ENCODE peak calls at places on chromosomes 13 and 19, in nine cellular contexts. G, Z, R, S, C, V, Q, A and E are unnamed samples.

GRCh38 chr13:74270018-74270417 is 135.8 kb upstream of the KLF12 start:
- DNase-seq in R (no peak), A (no peak), Q (no peak), G (peak; percentile 8), S (no peak), Z (no peak), C (no peak), V (no peak), E (no peak)

GRCh38 chr13:40922437-40923040 is 96.6 kb downstream of the ELF1 start:
- DNase-seq in S (peak; percentile 51), C (no peak), V (no peak), G (no peak), Z (no peak), Q (peak; percentile 13), A (no peak), R (no peak), E (no peak)

GRCh38 chr19:44741841-44742352 is 6.6 kb upstream of the BCL3 start:
- DNase-seq in Z (peak; percentile 90), C (no peak), A (peak; percentile 78), R (no peak), G (peak; percentile 100), Q (no peak), S (peak; percentile 59), V (no peak), E (peak; percentile 63)

GRCh38 chr13:28638756-28639155 is 20.2 kb upstream of the POMP start:
- DNase-seq in S (no peak), C (no peak), G (no peak), A (no peak), Z (no peak), Q (no peak), V (no peak), R (no peak), E (no peak)

GRCh38 chr19:53818756-53819155 is 5.4 kb downstream of the NLRP12 start:
- DNase-seq in G (no peak), S (peak; percentile 51), Z (no peak), V (no peak), Q (no peak), A (no peak), C (no peak), R (no peak), E (no peak)

GRCh38 chr13:93689333-93689732 is 462.7 kb downstream of the GPC6 start:
- DNase-seq in V (no peak), G (no peak), Q (no peak), A (no peak), C (no peak), R (no peak), S (no peak), Z (no peak), E (no peak)

GRCh38 chr13:74338341-74338740 is 204.1 kb upstream of the KLF12 start:
- DNase-seq in R (no peak), S (no peak), A (no peak), C (no peak), Z (no peak), V (no peak), Q (no peak), G (no peak), E (no peak)

GRCh38 chr13:33318744-33319143 is 33.2 kb upstream of the STARD13 start:
- DNase-seq in G (no peak), R (no peak), C (no peak), Q (no peak), V (no peak), A (no peak), S (no peak), Z (no peak), E (no peak)

GRCh38 chr19:43784251-43784980 is 3.6 kb upstream of the KCNN4 start:
- DNase-seq in C (peak; percentile 66), A (no peak), Q (no peak), V (no peak), Z (no peak), G (peak; percentile 93), S (peak; percentile 50), R (peak; percentile 70), E (peak; percentile 87)

GRCh38 chr19:13727798-13728197 is 36.5 kb upstream of the MRI1 start:
- DNase-seq in V (no peak), A (no peak), Q (no peak), R (no peak), S (no peak), Z (no peak), C (no peak), G (peak; percentile 55), E (no peak)

GRCh38 chr19:33214621-33215020 is 11.0 kb downstream of the SLC7A10 start:
- DNase-seq in Z (no peak), S (peak; percentile 79), C (no peak), Q (peak; percentile 41), V (no peak), A (no peak), R (no peak), G (peak; percentile 18), E (no peak)

GRCh38 chr13:21674271-21675009 is 3.6 kb downstream of the FGF9 start:
- DNase-seq in A (no peak), R (no peak), V (peak; percentile 6), Z (no peak), S (peak; percentile 40), G (no peak), C (no peak), Q (peak; percentile 69), E (peak; percentile 52)

GRCh38 chr13:78228211-78228610 is 309.6 kb upstream of the EDNRB start:
- DNase-seq in Z (no peak), R (no peak), G (no peak), C (no peak), V (no peak), S (no peak), Q (no peak), A (no peak), E (no peak)

GRCh38 chr13:51551446-51551845 is 32.8 kb upstream of the WDFY2 start:
- DNase-seq in S (no peak), Q (no peak), Z (no peak), V (no peak), C (no peak), G (no peak), R (no peak), A (no peak), E (no peak)

GRCh38 chr13:68064371-68064770 is 834.2 kb upstream of the PCDH9 start:
- DNase-seq in V (no peak), G (no peak), S (no peak), Q (no peak), C (no peak), Z (no peak), R (no peak), A (no peak), E (no peak)

GRCh38 chr13:81487151-81487550 is 1146.2 kb upstream of the SPRY2 start:
- DNase-seq in G (peak; percentile 27), R (no peak), Z (peak; percentile 11), Q (peak; percentile 28), S (peak; percentile 50), V (no peak), C (no peak), A (no peak), E (no peak)

GRCh38 chr13:50320297-50320862 is 305.1 kb downstream of the KCNRG start:
- DNase-seq in R (no peak), Z (no peak), V (peak; percentile 5), A (no peak), G (peak; percentile 79), S (no peak), C (no peak), Q (no peak), E (no peak)

GRCh38 chr13:106296723-106297122 is 238.7 kb downstream of the EFNB2 start:
- DNase-seq in C (no peak), G (no peak), Z (no peak), R (no peak), S (no peak), V (no peak), Q (no peak), A (no peak), E (no peak)

GRCh38 chr13:77196052-77196618 is 130.8 kb downstream of the MYCBP2 start:
- DNase-seq in Q (no peak), C (no peak), G (no peak), S (no peak), A (no peak), Z (no peak), R (no peak), V (no peak), E (no peak)

GRCh38 chr13:114105351-114106225 is 26.8 kb downstream of the RASA3 start:
- DNase-seq in V (no peak), Z (no peak), G (no peak), C (no peak), S (no peak), R (no peak), A (no peak), Q (no peak), E (no peak)

GRCh38 chr13:86020350-86021002 is 221.3 kb upstream of the SLITRK6 start:
- DNase-seq in Q (no peak), Z (no peak), C (no peak), G (peak; percentile 15), V (no peak), S (no peak), A (no peak), R (no peak), E (no peak)

GRCh38 chr13:112055417-112056206 is 11.3 kb upstream of the SOX1 start:
- DNase-seq in C (no peak), R (no peak), Q (no peak), A (no peak), S (peak; percentile 44), Z (no peak), G (no peak), V (peak; percentile 67), E (no peak)

GRCh38 chr19:1057185-1057857 is 9.6 kb upstream of the ARHGAP45 start:
- DNase-seq in A (no peak), C (peak; percentile 47), V (no peak), Z (peak; percentile 53), Q (no peak), R (no peak), G (peak; percentile 72), S (peak; percentile 43), E (peak; percentile 62)

GRCh38 chr19:495440-496332 is 600 bp upstream of the MADCAM1 start:
- DNase-seq in R (peak; percentile 40), A (peak; percentile 30), Q (peak; percentile 77), G (no peak), V (no peak), C (peak; percentile 27), S (peak; percentile 86), Z (peak; percentile 80), E (peak; percentile 72)

GRCh38 chr19:32743021-32743420 is 23.5 kb downstream of the TDRD12 start:
- DNase-seq in Q (no peak), C (no peak), R (no peak), V (no peak), G (no peak), A (no peak), Z (no peak), S (no peak), E (no peak)

GRCh38 chr13:99990045-99990977 is 8.7 kb downstream of the ZIC2 start:
- DNase-seq in Q (peak; percentile 64), C (no peak), G (no peak), S (peak; percentile 74), A (no peak), V (no peak), R (no peak), Z (no peak), E (peak; percentile 19)

GRCh38 chr19:23525265-23525862 is 130.1 kb upstream of the ZNF91 start:
- DNase-seq in Q (no peak), R (no peak), V (no peak), G (no peak), Z (no peak), S (no peak), A (no peak), C (no peak), E (no peak)

GRCh38 chr19:44582581-44583265 is 30.6 kb upstream of the IGSF23 start:
- DNase-seq in A (no peak), S (peak; percentile 79), G (no peak), Q (peak; percentile 48), R (no peak), V (no peak), C (no peak), Z (no peak), E (peak; percentile 46)